ENCODE peak calls at places on chromosomes 5 and 9, in eight cellular contexts. A is AG04450, P is astrocyte, Q is fibroblast of lung, J is brain microvascular endothelial cell, V is OCI-LY7, T is heart right ventricle, Z is aorta. S is an unnamed sample.

GRCh38 chr5:157626831-157627230 is 25.4 kb downstream of the SOX30 start:
- DNase-seq in A (no peak), P (no peak), Q (no peak), J (no peak), V (no peak), T (no peak), Z (no peak), S (no peak)

GRCh38 chr9:112443200-112443599 is 43.4 kb upstream of the KIAA1958 start:
- DNase-seq in A (no peak), P (no peak), Q (peak; percentile 37), J (peak; percentile 14), V (peak; percentile 39), T (no peak), Z (no peak), S (peak; percentile 28)

GRCh38 chr5:170638454-170639220 is 134.8 kb downstream of the KCNIP1 start:
- DNase-seq in A (no peak), P (no peak), Q (peak; percentile 20), J (peak; percentile 47), V (peak; percentile 49), T (peak; percentile 69), Z (peak; percentile 86), S (peak; percentile 87)

GRCh38 chr5:1130218-1130946 is 18.5 kb upstream of the SLC12A7 start:
- DNase-seq in A (no peak), P (no peak), Q (no peak), J (no peak), V (peak; percentile 44), T (no peak), Z (no peak), S (peak; percentile 24)

GRCh38 chr5:143008809-143009521 is 238.8 kb downstream of the ARHGAP26 start:
- DNase-seq in A (peak; percentile 87), P (peak; percentile 99), Q (peak; percentile 92), J (peak; percentile 99), V (no peak), T (peak; percentile 32), Z (no peak), S (peak; percentile 89)

GRCh38 chr5:57277085-57277484 is 103.2 kb downstream of the GPBP1 start:
- DNase-seq in A (no peak), P (peak; percentile 5), Q (peak; percentile 60), J (no peak), V (peak; percentile 36), T (no peak), Z (no peak), S (peak; percentile 40)

GRCh38 chr5:10467281-10468198 is 25.9 kb downstream of the ROPN1L start:
- DNase-seq in A (no peak), P (peak; percentile 75), Q (peak; percentile 58), J (peak; percentile 66), V (no peak), T (no peak), Z (no peak), S (no peak)

GRCh38 chr9:136978073-136978864 is 965 bp downstream of the PTGDS start:
- DNase-seq in A (no peak), P (no peak), Q (peak; percentile 62), J (peak; percentile 38), V (peak; percentile 59), T (peak; percentile 89), Z (peak; percentile 91), S (peak; percentile 100)

GRCh38 chr9:15697459-15697858 is 144.6 kb downstream of the CCDC171 start:
- DNase-seq in A (peak; percentile 78), P (peak; percentile 89), Q (peak; percentile 94), J (peak; percentile 78), V (no peak), T (no peak), Z (no peak), S (peak; percentile 41)

GRCh38 chr5:59893436-59894227 is at the start of gene PDE4D:
- DNase-seq in A (no peak), P (peak; percentile 52), Q (peak; percentile 55), J (peak; percentile 49), V (no peak), T (peak; percentile 44), Z (peak; percentile 93), S (peak; percentile 72)

GRCh38 chr5:30928966-30929365 is 264.5 kb upstream of the CDH6 start:
- DNase-seq in A (no peak), P (no peak), Q (no peak), J (no peak), V (no peak), T (no peak), Z (no peak), S (no peak)

GRCh38 chr9:20646656-20647055 is 24.4 kb upstream of the MLLT3 start:
- DNase-seq in A (no peak), P (no peak), Q (no peak), J (no peak), V (no peak), T (peak; percentile 28), Z (no peak), S (no peak)

GRCh38 chr9:101702257-101702656 is 36.2 kb downstream of the GRIN3A start:
- DNase-seq in A (no peak), P (no peak), Q (no peak), J (no peak), V (no peak), T (no peak), Z (no peak), S (peak; percentile 45)

GRCh38 chr5:162786234-162786633 is 651.2 kb upstream of the CCNG1 start:
- DNase-seq in A (no peak), P (no peak), Q (no peak), J (no peak), V (no peak), T (no peak), Z (no peak), S (no peak)

GRCh38 chr9:19552693-19553092 is 143.9 kb downstream of the ACER2 start:
- DNase-seq in A (no peak), P (no peak), Q (no peak), J (no peak), V (no peak), T (no peak), Z (no peak), S (no peak)

GRCh38 chr5:66306844-66307315 is 162.8 kb downstream of the SREK1 start:
- DNase-seq in A (no peak), P (peak; percentile 3), Q (no peak), J (no peak), V (no peak), T (peak; percentile 50), Z (no peak), S (no peak)

GRCh38 chr5:123124495-123125171 is 35.6 kb downstream of the PRDM6 start:
- DNase-seq in A (no peak), P (no peak), Q (peak; percentile 83), J (no peak), V (no peak), T (no peak), Z (no peak), S (no peak)

GRCh38 chr9:95506692-95507455 is 9.9 kb downstream of the PTCH1 start:
- DNase-seq in A (no peak), P (no peak), Q (peak; percentile 61), J (peak; percentile 46), V (peak; percentile 64), T (peak; percentile 36), Z (peak; percentile 82), S (peak; percentile 62)

GRCh38 chr9:99173570-99174504 is 47.9 kb downstream of the ALG2 start:
- DNase-seq in A (no peak), P (no peak), Q (no peak), J (no peak), V (no peak), T (no peak), Z (no peak), S (no peak)

GRCh38 chr5:105639068-105639467 is 2031.7 kb downstream of the EFNA5 start:
- DNase-seq in A (no peak), P (no peak), Q (no peak), J (no peak), V (no peak), T (no peak), Z (peak; percentile 51), S (no peak)

GRCh38 chr9:88378317-88378716 is 9.9 kb upstream of the SPIN1 start:
- DNase-seq in A (no peak), P (no peak), Q (peak; percentile 52), J (no peak), V (no peak), T (no peak), Z (no peak), S (no peak)

GRCh38 chr9:83167126-83167525 is 104.2 kb upstream of the RASEF start:
- DNase-seq in A (no peak), P (peak; percentile 33), Q (no peak), J (no peak), V (no peak), T (no peak), Z (no peak), S (peak; percentile 65)
- H3K27ac ChIP-seq in A (no peak overlapping the region), P (no peak overlapping the region), Q (no peak overlapping the region), J (no peak overlapping the region), V (no peak overlapping the region), T (no peak overlapping the region), Z (no peak overlapping the region), S (no peak overlapping the region)

DNA sequence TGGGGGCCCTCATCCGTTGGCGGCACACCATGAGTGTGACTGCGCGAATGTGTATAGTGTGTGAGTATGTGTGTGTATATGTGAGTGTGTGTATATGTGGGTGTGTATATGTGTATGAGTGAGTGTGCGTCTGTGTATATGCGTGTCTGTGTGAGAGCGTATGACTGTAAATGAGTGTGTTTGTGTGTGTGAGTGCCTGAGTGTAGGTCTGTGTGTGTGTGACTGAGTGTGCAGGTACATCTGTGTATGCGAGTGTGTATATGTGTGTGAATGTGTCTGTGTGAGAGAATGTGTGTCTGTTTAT is 182.3 kb downstream of the GAS1 start:
- DNase-seq in A (no peak), P (no peak), Q (no peak), J (no peak), V (no peak), T (no peak), Z (no peak), S (no peak)
- H3K27ac ChIP-seq in A (no peak overlapping the region), P (no peak overlapping the region), Q (no peak overlapping the region), J (no peak overlapping the region), V (no peak overlapping the region), T (no peak overlapping the region), Z (no peak overlapping the region), S (no peak overlapping the region)

GRCh38 chr5:132662925-132663770 is 5.2 kb downstream of the IL13 start:
- DNase-seq in A (no peak), P (no peak), Q (no peak), J (no peak), V (peak; percentile 19), T (no peak), Z (no peak), S (no peak)

GRCh38 chr5:132659598-132660493 is 1.9 kb downstream of the IL13 start:
- DNase-seq in A (no peak), P (no peak), Q (no peak), J (no peak), V (no peak), T (no peak), Z (no peak), S (no peak)

GRCh38 chr5:132663771-132664695 is 6.1 kb downstream of the IL13 start:
- DNase-seq in A (no peak), P (no peak), Q (peak; percentile 8), J (no peak), V (no peak), T (no peak), Z (no peak), S (no peak)

GRCh38 chr5:132662004-132662401 is 4.0 kb downstream of the IL13 start:
- DNase-seq in A (no peak), P (no peak), Q (no peak), J (no peak), V (no peak), T (no peak), Z (peak; percentile 68), S (no peak)

GRCh38 chr5:132661231-132662003 is 3.4 kb downstream of the IL13 start:
- DNase-seq in A (no peak), P (no peak), Q (no peak), J (no peak), V (no peak), T (no peak), Z (peak; percentile 59), S (no peak)
- H3K27ac ChIP-seq in A (no peak overlapping the region), P (no peak overlapping the region), Q (no peak overlapping the region), J (no peak overlapping the region), V (no peak overlapping the region), T (no peak overlapping the region), Z (no peak overlapping the region), S (no peak overlapping the region)

GRCh38 chr9:135826188-135826545 is 81.2 kb downstream of the CAMSAP1 start:
- DNase-seq in A (no peak), P (no peak), Q (no peak), J (no peak), V (no peak), T (no peak), Z (peak; percentile 61), S (no peak)
- H3K27ac ChIP-seq in A (no peak overlapping the region), P (no peak overlapping the region), Q (no peak overlapping the region), J (no peak overlapping the region), V (no peak overlapping the region), T (no peak overlapping the region), Z (no peak overlapping the region), S (no peak overlapping the region)